ENCODE peak calls at places on chromosomes 2 and 18, in nine cellular contexts. S is brain microvascular endothelial cell, P is right atrium auricular region, T is dorsolateral prefrontal cortex, W is right lobe of liver, I is B cell, Q is RWPE1, J is uterus, L is HFFc6. U is an unnamed sample.

GRCh38 chr18:23662309-23663263 is at the start of gene ANKRD29:
- DNase-seq in S (no peak), P (no peak), T (no peak), W (peak; percentile 40), I (peak; percentile 50), Q (peak; percentile 50), J (peak; percentile 61), L (no peak), U (peak; percentile 35)

GRCh38 chr18:48136544-48137353 is 206.3 kb upstream of the SMAD2 start:
- DNase-seq in S (no peak), P (no peak), T (no peak), W (peak; percentile 56), I (no peak), Q (no peak), J (peak; percentile 27), L (no peak), U (no peak)

GRCh38 chr2:133766164-133766832 is 198.0 kb upstream of the NCKAP5 start:
- DNase-seq in S (no peak), P (no peak), T (no peak), W (no peak), I (no peak), Q (no peak), J (no peak), L (no peak), U (no peak)

GRCh38 chr2:231144896-231145295 is 20.1 kb upstream of the HTR2B start:
- DNase-seq in S (no peak), P (no peak), T (no peak), W (no peak), I (no peak), Q (no peak), J (no peak), L (no peak), U (no peak)

GRCh38 chr18:24497052-24497754 is 36.8 kb downstream of the HRH4 start:
- DNase-seq in S (no peak), P (no peak), T (no peak), W (no peak), I (no peak), Q (no peak), J (no peak), L (peak; percentile 53), U (no peak)

GRCh38 chr18:78069784-78070664 is 820.4 kb downstream of the GALR1 start:
- DNase-seq in S (no peak), P (no peak), T (no peak), W (no peak), I (no peak), Q (no peak), J (no peak), L (no peak), U (no peak)

GRCh38 chr2:240250985-240251847 is 110.8 kb upstream of the OTOS start:
- DNase-seq in S (peak; percentile 89), P (peak; percentile 96), T (peak; percentile 84), W (peak; percentile 91), I (no peak), Q (peak; percentile 87), J (peak; percentile 93), L (peak; percentile 84), U (peak; percentile 92)

GRCh38 chr2:181836583-181836982 is 54.9 kb upstream of the ITPRID2 start:
- DNase-seq in S (no peak), P (no peak), T (no peak), W (no peak), I (no peak), Q (no peak), J (no peak), L (no peak), U (no peak)

GRCh38 chr2:111216811-111217652 is 96.3 kb downstream of the BCL2L11 start:
- DNase-seq in S (no peak), P (no peak), T (no peak), W (no peak), I (no peak), Q (no peak), J (no peak), L (no peak), U (no peak)

GRCh38 chr2:84830095-84830494 is 50.8 kb downstream of the TRABD2A start:
- DNase-seq in S (no peak), P (no peak), T (no peak), W (peak; percentile 54), I (no peak), Q (peak; percentile 7), J (no peak), L (no peak), U (no peak)

GRCh38 chr18:49447810-49448745 is 12.4 kb downstream of the DYM start:
- DNase-seq in S (peak; percentile 41), P (no peak), T (no peak), W (no peak), I (peak; percentile 45), Q (peak; percentile 1), J (no peak), L (peak; percentile 51), U (peak; percentile 82)

GRCh38 chr2:241300000-241300399 is 15.5 kb downstream of the HDLBP start:
- DNase-seq in S (no peak), P (no peak), T (no peak), W (no peak), I (no peak), Q (no peak), J (no peak), L (no peak), U (no peak)

GRCh38 chr2:209389124-209389523 is 34.7 kb upstream of the MAP2 start:
- DNase-seq in S (no peak), P (no peak), T (no peak), W (no peak), I (no peak), Q (no peak), J (no peak), L (no peak), U (no peak)

GRCh38 chr2:221518201-221518936 is 53.7 kb downstream of the EPHA4 start:
- DNase-seq in S (no peak), P (no peak), T (no peak), W (no peak), I (peak; percentile 41), Q (no peak), J (no peak), L (peak; percentile 58), U (no peak)

GRCh38 chr2:199458806-199459285 is 1.1 kb upstream of the SATB2 start:
- DNase-seq in S (no peak), P (no peak), T (peak; percentile 29), W (no peak), I (peak; percentile 59), Q (no peak), J (no peak), L (no peak), U (no peak)

GRCh38 chr2:159906315-159906714 is 108.3 kb upstream of the CD302 start:
- DNase-seq in S (no peak), P (no peak), T (no peak), W (no peak), I (no peak), Q (no peak), J (no peak), L (no peak), U (no peak)

DNA sequence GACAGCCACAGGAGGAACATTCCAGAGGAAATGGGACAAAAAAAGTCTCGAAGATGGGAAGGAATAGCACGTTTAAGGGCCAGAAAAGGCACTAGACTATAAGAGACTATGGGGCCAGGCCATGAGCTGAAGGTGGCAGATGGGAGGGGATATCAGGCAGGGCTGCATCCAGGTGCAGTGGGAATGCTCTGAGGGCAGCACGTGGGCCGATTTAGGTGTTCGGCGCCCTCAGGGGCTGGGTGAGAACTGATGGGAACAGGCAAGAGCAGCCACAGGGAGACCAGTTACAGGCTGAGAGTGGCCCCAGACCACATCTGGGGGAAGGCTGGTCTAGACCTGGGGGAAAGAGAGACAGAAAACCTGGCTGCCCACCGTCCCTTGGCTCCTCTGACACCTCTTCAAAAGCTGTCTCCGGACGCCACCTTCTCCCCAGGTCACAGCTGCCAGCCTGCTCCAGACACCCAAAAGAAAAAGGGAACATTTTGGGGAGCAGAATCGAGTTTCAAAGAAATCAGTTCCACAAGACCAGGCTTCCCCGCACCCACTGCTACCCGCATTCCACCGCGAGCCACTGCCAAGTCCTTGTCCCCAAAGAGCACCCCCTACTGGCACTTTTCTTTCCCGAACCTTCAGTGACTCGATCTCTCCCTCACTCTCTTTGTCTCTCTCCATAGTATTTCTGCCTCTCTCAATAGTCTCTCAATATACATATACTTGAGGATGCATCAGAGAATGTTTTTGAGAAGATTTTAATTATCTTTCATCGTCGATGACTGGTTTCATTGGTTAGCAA is 190.1 kb upstream of the AGAP1 start:
- DNase-seq in S (no peak), P (no peak), T (no peak), W (no peak), I (no peak), Q (no peak), J (no peak), L (no peak), U (no peak)
- TF ChIP-seq CTCF in S (peak; percentile 30), P (no peak), T (no peak), W (no peak), I (no peak), Q (no peak), J (no peak), L (no peak), U (no peak)

GRCh38 chr2:42905341-42906114 is 113.1 kb upstream of the HAAO start:
- DNase-seq in S (no peak), P (no peak), T (no peak), W (no peak), I (no peak), Q (no peak), J (peak; percentile 66), L (no peak), U (no peak)
- TF ChIP-seq CTCF in S (peak; percentile 43), P (no peak), T (no peak), W (no peak), I (no peak), Q (no peak), J (peak; percentile 33), L (no peak), U (no peak)

GRCh38 chr2:70442301-70443077 is 111.1 kb downstream of the TGFA start:
- DNase-seq in S (no peak), P (no peak), T (no peak), W (no peak), I (no peak), Q (no peak), J (no peak), L (no peak), U (peak; percentile 11)
- TF ChIP-seq CTCF in S (no peak), P (no peak), T (no peak), W (no peak), I (no peak), Q (no peak), J (no peak), L (no peak), U (no peak)

GRCh38 chr2:127082974-127083373 is 24.0 kb downstream of the BIN1 start:
- DNase-seq in S (no peak), P (no peak), T (no peak), W (no peak), I (no peak), Q (no peak), J (no peak), L (no peak), U (peak; percentile 33)

GRCh38 chr2:127081826-127082633 is 24.9 kb downstream of the BIN1 start:
- DNase-seq in S (no peak), P (no peak), T (peak; percentile 70), W (no peak), I (peak; percentile 87), Q (no peak), J (peak; percentile 86), L (no peak), U (no peak)

GRCh38 chr2:127084611-127085031 is 22.3 kb downstream of the BIN1 start:
- DNase-seq in S (no peak), P (no peak), T (no peak), W (no peak), I (no peak), Q (no peak), J (no peak), L (no peak), U (no peak)

GRCh38 chr2:127085260-127085666 is 21.7 kb downstream of the BIN1 start:
- DNase-seq in S (no peak), P (no peak), T (no peak), W (no peak), I (peak; percentile 61), Q (peak; percentile 38), J (no peak), L (peak; percentile 25), U (peak; percentile 33)

GRCh38 chr2:127083819-127084503 is 23.0 kb downstream of the BIN1 start:
- DNase-seq in S (peak; percentile 59), P (peak; percentile 94), T (peak; percentile 61), W (peak; percentile 73), I (no peak), Q (no peak), J (peak; percentile 95), L (peak; percentile 74), U (peak; percentile 87)
- TF ChIP-seq CTCF in S (peak; percentile 26), P (no peak), T (no peak), W (no peak), I (no peak), Q (no peak), J (no peak), L (no peak), U (no peak)

U was measured in MCF 10A.